ENCODE peak calls at places on chromosomes 16 and 17, in six cellular contexts. V is hepatocyte, H is keratinocyte, T is K562, N is GM23248, C is mammary epithelial cell. K is an unnamed sample.

GRCh38 chr17:6796887-6797490 is 21.0 kb downstream of the FBXO39 start:
- DNase-seq in T (no peak), H (peak; percentile 79), V (no peak), N (peak; percentile 88), C (peak; percentile 94), K (no peak)

GRCh38 chr16:14289692-14290340 is 218.7 kb downstream of the MRTFB start:
- DNase-seq in T (peak; percentile 77), H (no peak), C (no peak), N (peak; percentile 25), V (no peak), K (no peak)

GRCh38 chr17:38512473-38513058 is 84.3 kb downstream of the ARHGAP23 start:
- DNase-seq in C (no peak), V (no peak), H (no peak), N (no peak), T (no peak), K (no peak)

GRCh38 chr16:9047689-9048301 is 43.6 kb upstream of the HAPSTR1 start:
- DNase-seq in N (peak; percentile 100), H (peak; percentile 85), T (peak; percentile 95), C (peak; percentile 95), V (peak; percentile 96), K (peak; percentile 98)

GRCh38 chr16:70700101-70701020 is 14.5 kb upstream of the MTSS2 start:
- DNase-seq in C (peak; percentile 84), N (no peak), H (no peak), T (no peak), V (no peak), K (no peak)

GRCh38 chr17:78476973-78477372 is 98.5 kb downstream of the PGS1 start:
- DNase-seq in C (peak; percentile 76), N (no peak), H (no peak), V (peak; percentile 66), T (no peak), K (no peak)

GRCh38 chr16:77273815-77274214 is 74.6 kb downstream of the SYCE1L start:
- DNase-seq in V (no peak), C (peak; percentile 30), T (no peak), N (no peak), H (no peak), K (no peak)

GRCh38 chr17:38451030-38451839 is 23.0 kb downstream of the ARHGAP23 start:
- DNase-seq in V (peak; percentile 74), C (no peak), T (no peak), H (no peak), N (peak; percentile 71), K (no peak)

GRCh38 chr16:30948087-30948955 is 547 bp upstream of the ORAI3 start:
- DNase-seq in C (peak; percentile 94), T (peak; percentile 72), V (peak; percentile 99), H (no peak), N (peak; percentile 98), K (peak; percentile 83)

GRCh38 chr17:63516910-63517824 is 6.0 kb upstream of the KCNH6 start:
- DNase-seq in C (peak; percentile 88), N (peak; percentile 80), V (no peak), T (no peak), H (no peak), K (no peak)

GRCh38 chr16:85537795-85538401 is 75.2 kb upstream of the GSE1 start:
- DNase-seq in T (no peak), N (no peak), C (no peak), H (no peak), V (no peak), K (no peak)

GRCh38 chr16:87882436-87883019 is 13.2 kb upstream of the SLC7A5 start:
- DNase-seq in H (no peak), C (no peak), N (no peak), T (no peak), V (no peak), K (no peak)

GRCh38 chr17:48644159-48644558 is 18.0 kb upstream of the HOXB9 start:
- DNase-seq in C (no peak), T (no peak), H (no peak), V (no peak), N (no peak), K (no peak)

GRCh38 chr17:48642843-48643696 is 16.9 kb upstream of the HOXB9 start:
- DNase-seq in C (no peak), H (no peak), N (no peak), V (no peak), T (no peak), K (no peak)

GRCh38 chr17:48642059-48642842 is 16.1 kb upstream of the HOXB9 start:
- DNase-seq in C (no peak), V (no peak), N (no peak), T (no peak), H (no peak), K (no peak)

GRCh38 chr17:48644910-48645557 is 18.9 kb upstream of the HOXB9 start:
- DNase-seq in C (no peak), T (no peak), V (no peak), H (no peak), N (no peak), K (no peak)

DNA sequence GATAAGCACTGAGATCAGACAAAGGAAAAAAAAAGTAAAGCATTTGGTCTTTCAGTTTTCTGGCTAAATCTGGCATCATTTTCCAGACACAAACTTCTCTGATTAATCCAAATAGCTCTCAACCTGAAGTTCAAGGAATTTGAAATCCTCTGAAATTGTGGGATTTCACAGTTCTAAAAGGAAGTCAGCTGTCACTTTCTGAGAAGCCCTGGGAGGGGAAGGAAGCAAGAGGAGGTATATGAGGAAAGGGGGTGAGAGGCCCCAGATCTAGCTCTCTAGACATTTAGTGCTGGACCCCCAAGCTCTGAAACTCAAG is 17.5 kb upstream of the HOXB9 start:
- DNase-seq in T (no peak), H (no peak), C (no peak), N (no peak), V (no peak), K (no peak)
- TF ChIP-seq EZH2 in T (no peak), H (no peak), C (no peak), N (no peak), V (no peak), K (no peak)

GRCh38 chr17:10927712-10928111 is 89.8 kb upstream of the PIRT start:
- DNase-seq in V (no peak), T (no peak), H (no peak), N (no peak), C (no peak), K (no peak)

GRCh38 chr17:10936931-10937330 is 99.0 kb upstream of the PIRT start:
- DNase-seq in N (no peak), C (no peak), V (no peak), T (no peak), H (no peak), K (no peak)

DNA sequence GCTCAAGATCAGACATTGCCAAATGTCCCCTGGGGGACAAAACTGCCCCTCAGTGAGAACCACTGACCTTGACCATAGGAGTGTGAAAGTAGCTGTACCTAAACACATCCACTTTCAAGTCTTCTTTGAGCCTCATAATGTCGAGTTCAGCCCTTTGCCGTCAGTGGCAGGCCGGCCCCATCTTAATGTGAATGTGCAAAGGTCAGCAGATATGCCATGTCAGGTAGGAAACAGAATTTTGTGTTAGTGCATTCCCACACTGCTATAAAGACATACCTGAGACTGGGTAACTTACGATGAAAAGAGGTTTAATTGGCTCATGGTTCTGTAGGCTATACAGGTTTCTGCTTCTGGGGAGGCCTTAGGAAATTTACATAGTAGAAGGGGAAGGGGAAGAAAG is 95.1 kb upstream of the PIRT start:
- DNase-seq in H (no peak), C (no peak), T (no peak), N (no peak), V (no peak), K (no peak)
- TF ChIP-seq EZH2 in H (no peak), C (no peak), T (no peak), N (no peak), V (no peak), K (no peak)

GRCh38 chr17:28227278-28228108 is 91.5 kb upstream of the TMEM97 start:
- DNase-seq in N (peak; percentile 68), V (peak; percentile 93), C (peak; percentile 73), T (no peak), H (peak; percentile 52), K (no peak)

GRCh38 chr17:28228109-28228840 is 90.7 kb upstream of the TMEM97 start:
- DNase-seq in H (no peak), T (no peak), C (no peak), N (peak; percentile 28), V (no peak), K (no peak)

GRCh38 chr17:28226563-28226962 is 92.4 kb upstream of the TMEM97 start:
- DNase-seq in H (no peak), N (no peak), V (no peak), C (no peak), T (no peak), K (no peak)

GRCh38 chr17:28228986-28229729 is 89.8 kb upstream of the TMEM97 start:
- DNase-seq in H (no peak), N (no peak), T (peak; percentile 37), C (no peak), V (no peak), K (no peak)

GRCh38 chr17:28230011-28230410 is 89.0 kb upstream of the TMEM97 start:
- DNase-seq in N (no peak), C (no peak), T (peak; percentile 37), V (no peak), H (no peak), K (no peak)
- TF ChIP-seq EZH2 in N (no peak), C (no peak), T (no peak), V (no peak), H (no peak), K (no peak)

GRCh38 chr17:18364166-18364565 is 816 bp upstream of the SHMT1 start:
- DNase-seq in C (no peak), H (no peak), V (no peak), T (no peak), N (no peak), K (no peak)
- TF ChIP-seq EZH2 in C (no peak), H (no peak), V (no peak), T (no peak), N (no peak), K (no peak)

K was measured in SK-N-MC.